ENCODE peak calls at places on chromosomes 7 and 10, in five cellular contexts. One of them, this sample, is unnamed.

GRCh38 chr7:5526190-5527037 is 102.8 kb upstream of the TNRC18 start:
- DNase-seq in endothelial cell: no peak
- DNase-seq in hepatocyte: peak; percentile 68
- DNase-seq in progenitor cell of endocrine pancreas: no peak
- DNase-seq in heart right ventricle: peak; percentile 43
- DNase-seq in this sample: no peak

GRCh38 chr7:93178213-93178612 is 30.0 kb upstream of the SAMD9L start:
- DNase-seq in hepatocyte: no peak
- DNase-seq in progenitor cell of endocrine pancreas: no peak
- DNase-seq in heart right ventricle: no peak
- DNase-seq in endothelial cell: no peak
- DNase-seq in this sample: no peak

GRCh38 chr7:80644054-80644453 is 5.6 kb downstream of the CD36 start:
- DNase-seq in heart right ventricle: no peak
- DNase-seq in hepatocyte: no peak
- DNase-seq in progenitor cell of endocrine pancreas: no peak
- DNase-seq in endothelial cell: no peak
- DNase-seq in this sample: no peak

GRCh38 chr7:85748861-85749260 is 562.0 kb upstream of the SEMA3D start:
- DNase-seq in endothelial cell: no peak
- DNase-seq in progenitor cell of endocrine pancreas: no peak
- DNase-seq in heart right ventricle: no peak
- DNase-seq in hepatocyte: no peak
- DNase-seq in this sample: no peak

GRCh38 chr7:66145404-66145843 is 30.8 kb downstream of the CRCP start:
- DNase-seq in heart right ventricle: peak; percentile 60
- DNase-seq in hepatocyte: no peak
- DNase-seq in endothelial cell: no peak
- DNase-seq in progenitor cell of endocrine pancreas: no peak
- DNase-seq in this sample: no peak

GRCh38 chr7:32221056-32221455 is 150.8 kb upstream of the PDE1C start:
- DNase-seq in hepatocyte: no peak
- DNase-seq in heart right ventricle: no peak
- DNase-seq in progenitor cell of endocrine pancreas: no peak
- DNase-seq in endothelial cell: no peak
- DNase-seq in this sample: no peak

GRCh38 chr10:111116211-111116610 is 39.4 kb downstream of the ADRA2A start:
- DNase-seq in heart right ventricle: no peak
- DNase-seq in hepatocyte: no peak
- DNase-seq in endothelial cell: no peak
- DNase-seq in progenitor cell of endocrine pancreas: no peak
- DNase-seq in this sample: no peak

GRCh38 chr10:24407928-24408327 is 199.0 kb downstream of the KIAA1217 start:
- DNase-seq in hepatocyte: no peak
- DNase-seq in progenitor cell of endocrine pancreas: no peak
- DNase-seq in heart right ventricle: no peak
- DNase-seq in endothelial cell: no peak
- DNase-seq in this sample: no peak

GRCh38 chr7:118186491-118186890 is 2.5 kb downstream of the LSM8 start:
- DNase-seq in progenitor cell of endocrine pancreas: no peak
- DNase-seq in endothelial cell: no peak
- DNase-seq in hepatocyte: no peak
- DNase-seq in heart right ventricle: no peak
- DNase-seq in this sample: no peak

GRCh38 chr7:96887426-96887825 is 117.9 kb upstream of the DLX6 start:
- DNase-seq in heart right ventricle: no peak
- DNase-seq in progenitor cell of endocrine pancreas: no peak
- DNase-seq in endothelial cell: no peak
- DNase-seq in hepatocyte: no peak
- DNase-seq in this sample: no peak

GRCh38 chr7:127962589-127963361 is 68.5 kb downstream of the LRRC4 start:
- DNase-seq in hepatocyte: no peak
- DNase-seq in endothelial cell: no peak
- DNase-seq in heart right ventricle: no peak
- DNase-seq in progenitor cell of endocrine pancreas: no peak
- DNase-seq in this sample: no peak

GRCh38 chr10:491667-492424 is 197.6 kb downstream of the DIP2C start:
- DNase-seq in hepatocyte: no peak
- DNase-seq in progenitor cell of endocrine pancreas: no peak
- DNase-seq in endothelial cell: no peak
- DNase-seq in heart right ventricle: no peak
- DNase-seq in this sample: no peak

GRCh38 chr7:154231732-154232131 is 179.5 kb downstream of the DPP6 start:
- DNase-seq in hepatocyte: peak; percentile 38
- DNase-seq in progenitor cell of endocrine pancreas: peak; percentile 66
- DNase-seq in endothelial cell: peak; percentile 52
- DNase-seq in heart right ventricle: no peak
- DNase-seq in this sample: no peak

GRCh38 chr7:148882668-148883232 is 1.3 kb downstream of the EZH2 start:
- DNase-seq in heart right ventricle: no peak
- DNase-seq in progenitor cell of endocrine pancreas: no peak
- DNase-seq in hepatocyte: no peak
- DNase-seq in endothelial cell: no peak
- DNase-seq in this sample: no peak

GRCh38 chr7:139817249-139817648 is 11.8 kb upstream of the TBXAS1 start:
- DNase-seq in endothelial cell: no peak
- DNase-seq in hepatocyte: no peak
- DNase-seq in heart right ventricle: no peak
- DNase-seq in progenitor cell of endocrine pancreas: no peak
- DNase-seq in this sample: no peak

GRCh38 chr10:86614853-86615252 is 39.5 kb upstream of the OPN4 start:
- DNase-seq in endothelial cell: no peak
- DNase-seq in heart right ventricle: no peak
- DNase-seq in hepatocyte: no peak
- DNase-seq in progenitor cell of endocrine pancreas: no peak
- DNase-seq in this sample: no peak

GRCh38 chr10:124849111-124849773 is 47.6 kb downstream of the ABRAXAS2 start:
- DNase-seq in progenitor cell of endocrine pancreas: no peak
- DNase-seq in endothelial cell: no peak
- DNase-seq in hepatocyte: no peak
- DNase-seq in heart right ventricle: no peak
- DNase-seq in this sample: no peak

GRCh38 chr7:101527844-101528667 is 101.0 kb downstream of the MYL10 start:
- DNase-seq in endothelial cell: no peak
- DNase-seq in progenitor cell of endocrine pancreas: no peak
- DNase-seq in hepatocyte: no peak
- DNase-seq in heart right ventricle: peak; percentile 35
- DNase-seq in this sample: no peak

GRCh38 chr7:33130184-33130583 is 820 bp downstream of the BBS9 start:
- DNase-seq in endothelial cell: no peak
- DNase-seq in progenitor cell of endocrine pancreas: no peak
- DNase-seq in heart right ventricle: no peak
- DNase-seq in hepatocyte: no peak
- DNase-seq in this sample: no peak

GRCh38 chr10:34200355-34200901 is 614.7 kb downstream of the PARD3 start:
- DNase-seq in hepatocyte: no peak
- DNase-seq in endothelial cell: no peak
- DNase-seq in heart right ventricle: no peak
- DNase-seq in progenitor cell of endocrine pancreas: no peak
- DNase-seq in this sample: no peak

GRCh38 chr7:73937014-73937413 is 76.1 kb downstream of the TMEM270 start:
- DNase-seq in progenitor cell of endocrine pancreas: no peak
- DNase-seq in heart right ventricle: no peak
- DNase-seq in endothelial cell: no peak
- DNase-seq in hepatocyte: no peak
- DNase-seq in this sample: no peak

GRCh38 chr7:155722118-155722517 is 77.7 kb downstream of the RBM33 start:
- DNase-seq in endothelial cell: no peak
- DNase-seq in progenitor cell of endocrine pancreas: no peak
- DNase-seq in heart right ventricle: no peak
- DNase-seq in hepatocyte: no peak
- DNase-seq in this sample: no peak

GRCh38 chr7:107931740-107932515 is 40.9 kb downstream of the DLD start:
- DNase-seq in hepatocyte: no peak
- DNase-seq in progenitor cell of endocrine pancreas: no peak
- DNase-seq in heart right ventricle: no peak
- DNase-seq in endothelial cell: no peak
- DNase-seq in this sample: no peak

GRCh38 chr10:117609095-117609821 is 66.7 kb downstream of the EMX2 start:
- DNase-seq in progenitor cell of endocrine pancreas: peak; percentile 27
- DNase-seq in heart right ventricle: peak; percentile 23
- DNase-seq in endothelial cell: no peak
- DNase-seq in hepatocyte: peak; percentile 48
- DNase-seq in this sample: no peak

GRCh38 chr10:52571018-52571417 is 201.6 kb downstream of the MBL2 start:
- DNase-seq in heart right ventricle: no peak
- DNase-seq in hepatocyte: no peak
- DNase-seq in endothelial cell: no peak
- DNase-seq in progenitor cell of endocrine pancreas: no peak
- DNase-seq in this sample: no peak

GRCh38 chr10:44300666-44301649 is 83.9 kb downstream of the CXCL12 start:
- DNase-seq in endothelial cell: no peak
- DNase-seq in progenitor cell of endocrine pancreas: no peak
- DNase-seq in heart right ventricle: no peak
- DNase-seq in hepatocyte: no peak
- DNase-seq in this sample: no peak

GRCh38 chr7:73828107-73828803 is 2.5 kb upstream of the CLDN4 start:
- DNase-seq in heart right ventricle: no peak
- DNase-seq in hepatocyte: peak; percentile 89
- DNase-seq in progenitor cell of endocrine pancreas: no peak
- DNase-seq in endothelial cell: no peak
- DNase-seq in this sample: no peak

GRCh38 chr10:128137877-128138276 is 11.7 kb upstream of the MKI67 start:
- DNase-seq in heart right ventricle: no peak
- DNase-seq in endothelial cell: no peak
- DNase-seq in progenitor cell of endocrine pancreas: no peak
- DNase-seq in hepatocyte: no peak
- DNase-seq in this sample: no peak

GRCh38 chr10:100282907-100283306 is 3.6 kb downstream of the BLOC1S2 start:
- DNase-seq in progenitor cell of endocrine pancreas: no peak
- DNase-seq in hepatocyte: no peak
- DNase-seq in heart right ventricle: no peak
- DNase-seq in endothelial cell: no peak
- DNase-seq in this sample: no peak

GRCh38 chr10:1465993-1466764 is 271.1 kb downstream of the ADARB2 start:
- DNase-seq in progenitor cell of endocrine pancreas: no peak
- DNase-seq in heart right ventricle: peak; percentile 45
- DNase-seq in hepatocyte: no peak
- DNase-seq in endothelial cell: no peak
- DNase-seq in this sample: no peak

GRCh38 chr7:106737202-106737562 is 76.2 kb upstream of the CCDC71L start:
- DNase-seq in hepatocyte: no peak
- DNase-seq in progenitor cell of endocrine pancreas: no peak
- DNase-seq in heart right ventricle: no peak
- DNase-seq in endothelial cell: no peak
- DNase-seq in this sample: no peak
- TF ChIP-seq CTCF in hepatocyte: peak; percentile 46
- TF ChIP-seq CTCF in progenitor cell of endocrine pancreas: peak; percentile 25
- TF ChIP-seq CTCF in heart right ventricle: peak; percentile 36
- TF ChIP-seq CTCF in endothelial cell: no peak
- TF ChIP-seq CTCF in this sample: no peak

DNA sequence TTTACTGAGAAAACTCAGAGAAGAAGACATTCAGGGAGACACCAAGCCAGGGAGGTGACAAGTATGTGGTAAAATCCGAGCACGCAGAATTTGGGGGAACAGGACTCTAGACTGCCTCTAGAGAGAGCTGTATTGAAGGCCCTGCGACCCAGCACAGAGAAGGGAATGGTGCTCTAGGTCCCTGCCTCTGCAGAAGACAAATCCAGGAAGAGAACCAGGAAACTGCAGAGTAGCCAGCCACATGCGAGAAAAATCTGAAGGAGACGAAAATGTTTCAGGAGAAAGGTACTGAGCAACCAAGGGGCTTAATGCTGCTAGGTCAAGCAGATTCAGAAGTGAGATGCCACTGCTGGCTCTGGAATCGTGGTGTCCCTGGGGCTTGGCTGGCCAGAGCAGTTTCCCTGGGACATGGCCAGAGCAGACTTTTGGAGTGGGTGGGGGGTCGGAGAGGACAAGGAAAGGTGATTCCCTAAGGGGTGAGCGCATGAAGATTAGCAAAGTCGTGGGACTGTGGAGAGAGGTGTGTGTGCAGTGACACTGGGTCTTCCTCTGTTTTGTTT is 158.0 kb upstream of the KLF6 start:
- DNase-seq in progenitor cell of endocrine pancreas: no peak
- DNase-seq in endothelial cell: no peak
- DNase-seq in heart right ventricle: no peak
- DNase-seq in hepatocyte: no peak
- DNase-seq in this sample: no peak
- TF ChIP-seq CTCF in progenitor cell of endocrine pancreas: no peak
- TF ChIP-seq CTCF in endothelial cell: no peak
- TF ChIP-seq CTCF in heart right ventricle: no peak
- TF ChIP-seq CTCF in hepatocyte: no peak
- TF ChIP-seq CTCF in this sample: no peak

GRCh38 chr7:100157334-100158228 is 942 bp downstream of the TRAPPC14 start:
- DNase-seq in heart right ventricle: peak; percentile 30
- DNase-seq in progenitor cell of endocrine pancreas: no peak
- DNase-seq in endothelial cell: peak; percentile 39
- DNase-seq in hepatocyte: peak; percentile 72
- DNase-seq in this sample: no peak
- TF ChIP-seq CTCF in heart right ventricle: peak; percentile 16
- TF ChIP-seq CTCF in progenitor cell of endocrine pancreas: peak; percentile 13
- TF ChIP-seq CTCF in endothelial cell: no peak
- TF ChIP-seq CTCF in hepatocyte: peak; percentile 19
- TF ChIP-seq CTCF in this sample: no peak

GRCh38 chr7:94325121-94325475 is 69.6 kb upstream of the COL1A2 start:
- DNase-seq in progenitor cell of endocrine pancreas: no peak
- DNase-seq in heart right ventricle: no peak
- DNase-seq in endothelial cell: no peak
- DNase-seq in hepatocyte: no peak
- DNase-seq in this sample: no peak
- TF ChIP-seq CTCF in progenitor cell of endocrine pancreas: no peak
- TF ChIP-seq CTCF in heart right ventricle: no peak
- TF ChIP-seq CTCF in endothelial cell: no peak
- TF ChIP-seq CTCF in hepatocyte: no peak
- TF ChIP-seq CTCF in this sample: no peak

GRCh38 chr10:125849448-125849847 is 26.1 kb downstream of the BCCIP start:
- DNase-seq in endothelial cell: no peak
- DNase-seq in progenitor cell of endocrine pancreas: no peak
- DNase-seq in heart right ventricle: no peak
- DNase-seq in hepatocyte: no peak
- DNase-seq in this sample: no peak
- TF ChIP-seq CTCF in endothelial cell: no peak
- TF ChIP-seq CTCF in progenitor cell of endocrine pancreas: no peak
- TF ChIP-seq CTCF in heart right ventricle: no peak
- TF ChIP-seq CTCF in hepatocyte: no peak
- TF ChIP-seq CTCF in this sample: no peak

DNA sequence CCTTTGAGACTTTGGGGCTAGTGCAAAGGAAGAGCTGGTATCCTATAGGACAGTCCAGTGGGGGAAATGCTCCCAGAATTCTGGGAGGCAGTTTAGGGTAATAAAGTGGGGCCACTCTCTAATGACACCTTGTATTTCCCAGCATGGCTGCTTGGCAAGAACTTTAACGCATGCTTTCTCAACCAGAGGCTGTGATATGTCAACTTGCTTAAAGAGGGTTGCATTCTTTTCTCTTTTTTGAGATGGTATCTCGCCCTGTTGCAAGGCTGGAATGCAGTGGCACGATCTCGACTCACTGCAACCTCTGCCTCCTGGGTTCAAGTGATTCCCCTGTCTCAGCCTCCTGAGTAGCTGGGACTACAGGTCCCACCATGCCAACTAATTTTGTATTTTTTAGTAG is 38.4 kb downstream of the ALDH18A1 start:
- DNase-seq in progenitor cell of endocrine pancreas: no peak
- DNase-seq in endothelial cell: no peak
- DNase-seq in heart right ventricle: no peak
- DNase-seq in hepatocyte: no peak
- DNase-seq in this sample: no peak
- TF ChIP-seq CTCF in progenitor cell of endocrine pancreas: no peak
- TF ChIP-seq CTCF in endothelial cell: no peak
- TF ChIP-seq CTCF in heart right ventricle: no peak
- TF ChIP-seq CTCF in hepatocyte: no peak
- TF ChIP-seq CTCF in this sample: no peak

This sample was measured in mesothelial cell of epicardium.